ENCODE peak calls at places on chromosomes 3 and 15, in eight cellular contexts. L is lung; W is AG04450; G is fibroblast of lung; X is CD8-positive, alpha-beta memory T cell; M is neuronal stem cell; O is CD4-positive, CD25-positive, alpha-beta regulatory T cell; V is heart right ventricle. B is an unnamed sample.

GRCh38 chr3:5663604-5664003 is 476.1 kb downstream of the EDEM1 start:
- DNase-seq in M (no peak), W (no peak), G (no peak), O (no peak), L (no peak), X (no peak), V (no peak), B (no peak)

GRCh38 chr3:196186661-196187573 is 24.3 kb downstream of the ZDHHC19 start:
- DNase-seq in M (peak; percentile 61), V (no peak), W (no peak), X (no peak), O (peak; percentile 57), G (no peak), L (no peak), B (peak; percentile 26)

GRCh38 chr3:33704891-33705290 is 13.2 kb downstream of the CLASP2 start:
- DNase-seq in X (no peak), M (no peak), O (no peak), L (no peak), V (no peak), W (no peak), G (no peak), B (no peak)

GRCh38 chr3:120983841-120984240 is 75.8 kb downstream of the STXBP5L start:
- DNase-seq in W (no peak), X (no peak), G (no peak), O (no peak), M (no peak), L (no peak), V (no peak), B (no peak)

GRCh38 chr3:123489400-123490004 is 40.6 kb upstream of the ADCY5 start:
- DNase-seq in X (no peak), L (peak; percentile 52), W (peak; percentile 26), V (peak; percentile 80), G (peak; percentile 76), O (peak; percentile 41), M (peak; percentile 55), B (peak; percentile 34)

GRCh38 chr3:28840976-28841376 is 439.9 kb upstream of the RBMS3 start:
- DNase-seq in W (no peak), O (peak; percentile 50), M (no peak), G (no peak), L (no peak), V (no peak), X (no peak), B (no peak)

GRCh38 chr3:156787926-156788663 is 38.1 kb upstream of the LEKR1 start:
- DNase-seq in G (peak; percentile 85), X (no peak), M (no peak), O (peak; percentile 30), L (no peak), W (peak; percentile 79), V (no peak), B (no peak)

GRCh38 chr3:178802993-178803693 is 266.9 kb downstream of the KCNMB2 start:
- DNase-seq in O (no peak), G (peak; percentile 30), W (no peak), L (no peak), X (no peak), V (no peak), M (no peak), B (no peak)

GRCh38 chr3:12990306-12990705 is 82.9 kb downstream of the IQSEC1 start:
- DNase-seq in W (no peak), X (no peak), G (no peak), M (no peak), O (no peak), V (no peak), L (no peak), B (no peak)

GRCh38 chr3:151871639-151872468 is 1.6 kb upstream of the SUCNR1 start:
- DNase-seq in L (no peak), V (peak; percentile 17), M (no peak), G (no peak), O (peak; percentile 27), W (no peak), X (no peak), B (no peak)

GRCh38 chr15:31488437-31489204 is 162.0 kb downstream of the KLF13 start:
- DNase-seq in O (peak; percentile 86), L (peak; percentile 75), X (peak; percentile 55), W (peak; percentile 81), V (peak; percentile 68), M (peak; percentile 76), G (peak; percentile 95), B (no peak)

GRCh38 chr3:177606891-177607290 is 409.6 kb upstream of the TBL1XR1 start:
- DNase-seq in M (no peak), O (no peak), V (no peak), X (no peak), L (no peak), G (no peak), W (no peak), B (no peak)

GRCh38 chr3:10551821-10552630 is 46.6 kb upstream of the ATP2B2 start:
- DNase-seq in M (no peak), V (no peak), O (peak; percentile 74), G (no peak), W (no peak), X (peak; percentile 49), L (peak; percentile 41), B (peak; percentile 78)

GRCh38 chr15:78082743-78083110 is 5.2 kb upstream of the TBC1D2B start:
- DNase-seq in O (no peak), G (no peak), X (no peak), L (no peak), W (no peak), M (no peak), V (no peak), B (no peak)

GRCh38 chr15:78082106-78082742 is 4.7 kb upstream of the TBC1D2B start:
- DNase-seq in W (no peak), L (no peak), G (no peak), X (no peak), M (no peak), V (no peak), O (no peak), B (no peak)

GRCh38 chr15:78083186-78083585 is 5.7 kb upstream of the TBC1D2B start:
- DNase-seq in G (no peak), X (no peak), M (no peak), W (no peak), V (no peak), O (no peak), L (no peak), B (no peak)

GRCh38 chr15:78084359-78084750 is 6.8 kb upstream of the TBC1D2B start:
- DNase-seq in M (no peak), X (no peak), V (no peak), W (no peak), O (no peak), G (no peak), L (no peak), B (no peak)

DNA sequence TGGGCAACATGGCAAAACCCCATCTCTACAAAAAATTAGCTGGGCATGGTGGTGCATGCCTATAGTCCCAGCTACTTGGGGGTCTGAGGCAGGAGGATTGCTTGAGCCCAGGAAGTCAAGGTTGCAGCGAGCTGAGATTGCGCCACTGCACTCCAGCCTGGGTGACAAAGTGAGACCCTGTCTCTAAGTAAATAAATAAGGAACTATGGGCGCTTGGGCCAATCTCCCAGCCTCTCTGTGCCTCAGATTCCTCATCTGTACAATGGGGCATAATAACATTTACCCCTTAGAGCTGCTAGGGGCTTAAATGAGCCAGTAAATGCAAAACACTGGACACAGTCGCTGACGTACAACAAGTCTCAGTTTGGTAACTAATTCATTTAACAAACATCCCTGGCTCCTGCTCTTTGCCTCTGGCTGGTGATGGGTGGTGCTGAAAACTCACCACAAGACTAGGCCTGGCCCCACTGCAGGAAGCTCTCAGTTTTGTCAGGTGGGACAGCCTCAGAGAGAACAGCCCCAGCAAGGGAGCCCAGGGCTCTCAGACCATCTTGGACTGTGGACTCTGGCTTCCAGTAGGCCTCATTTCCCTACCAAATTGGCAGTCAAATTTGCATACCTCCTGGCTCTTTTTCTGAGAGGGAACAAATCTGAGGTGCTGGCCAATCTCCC is 6.3 kb upstream of the TBC1D2B start:
- DNase-seq in G (no peak), W (no peak), M (no peak), V (no peak), O (peak; percentile 50), L (no peak), X (no peak), B (no peak)
- H3K27ac ChIP-seq in G (no peak overlapping the region), W (no peak overlapping the region), M (no peak overlapping the region), V (no peak overlapping the region), O (no peak overlapping the region), L (no peak overlapping the region), X (no peak overlapping the region), B (no peak overlapping the region)

GRCh38 chr3:42071720-42072582 is 19.2 kb upstream of the TRAK1 start:
- DNase-seq in O (no peak), X (no peak), M (no peak), G (peak; percentile 68), L (peak; percentile 45), W (no peak), V (peak; percentile 79), B (peak; percentile 72)
- H3K27ac ChIP-seq in O (no peak overlapping the region), X (no peak overlapping the region), M (peak overlapping the region; percentile 42), G (peak overlapping the region; percentile 66), L (peak overlapping the region; percentile 97), W (peak overlapping the region; percentile 82), V (peak overlapping the region; percentile 90), B (peak overlapping the region; percentile 93)

GRCh38 chr3:66401157-66401550 is 99.7 kb downstream of the LRIG1 start:
- DNase-seq in O (no peak), L (no peak), W (no peak), X (no peak), G (peak; percentile 34), M (no peak), V (no peak), B (peak; percentile 20)

GRCh38 chr3:66397745-66398144 is 103.1 kb downstream of the LRIG1 start:
- DNase-seq in X (no peak), L (no peak), V (no peak), G (peak; percentile 64), O (no peak), W (no peak), M (no peak), B (no peak)

GRCh38 chr3:66398228-66399025 is 102.4 kb downstream of the LRIG1 start:
- DNase-seq in X (no peak), G (peak; percentile 59), O (no peak), V (no peak), L (no peak), M (no peak), W (peak; percentile 65), B (no peak)

GRCh38 chr3:66400381-66401156 is 100.3 kb downstream of the LRIG1 start:
- DNase-seq in G (no peak), L (no peak), M (peak; percentile 18), V (no peak), O (no peak), X (no peak), W (no peak), B (no peak)

DNA sequence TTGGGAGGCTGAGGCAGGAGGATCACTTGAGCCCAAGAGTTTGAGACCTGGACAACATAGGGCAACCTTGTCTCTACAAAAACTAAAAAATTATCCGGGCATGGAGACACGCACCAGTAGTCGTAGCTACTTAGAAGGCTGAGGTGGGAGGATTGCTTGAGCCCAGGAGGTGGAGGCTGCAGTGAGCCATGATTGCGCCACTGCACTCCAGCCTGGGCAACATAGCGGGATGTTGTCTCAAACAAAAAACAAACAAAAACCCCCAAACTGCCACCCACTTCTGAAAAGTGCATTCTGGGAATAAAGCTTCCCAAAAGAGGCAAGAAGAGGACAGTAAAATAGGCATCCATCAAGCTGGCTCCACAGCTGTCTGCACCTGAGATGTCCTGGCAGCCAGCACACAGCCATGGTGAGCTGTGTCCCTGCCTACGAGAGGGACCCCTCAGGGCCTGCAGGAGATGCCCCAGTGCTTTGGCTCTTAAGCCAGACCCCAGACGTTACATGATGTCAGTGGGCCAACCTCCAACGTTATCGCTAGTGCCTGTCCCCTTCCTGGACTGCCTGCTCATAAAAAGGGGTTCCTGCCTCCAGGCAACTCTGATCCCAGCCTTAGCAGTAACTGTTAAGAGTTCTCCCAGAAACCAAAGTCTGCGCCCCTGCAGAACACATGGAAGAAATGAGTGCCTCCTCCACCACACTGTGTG is 101.1 kb downstream of the LRIG1 start:
- DNase-seq in X (no peak), G (no peak), V (no peak), M (no peak), W (no peak), L (no peak), O (no peak), B (no peak)
- H3K27ac ChIP-seq in X (no peak overlapping the region), G (no peak overlapping the region), V (no peak overlapping the region), M (no peak overlapping the region), W (peak overlapping the region; percentile 49), L (no peak overlapping the region), O (no peak overlapping the region), B (no peak overlapping the region)

GRCh38 chr15:48533982-48534381 is 111.5 kb downstream of the FBN1 start:
- DNase-seq in L (no peak), W (no peak), G (no peak), X (no peak), V (no peak), M (no peak), O (no peak), B (no peak)
- H3K27ac ChIP-seq in L (no peak overlapping the region), W (no peak overlapping the region), G (no peak overlapping the region), X (no peak overlapping the region), V (no peak overlapping the region), M (no peak overlapping the region), O (no peak overlapping the region), B (no peak overlapping the region)